ENCODE peak calls at places on chromosomes 2 and 18, in six cellular contexts. One of them, this sample, is unnamed.

GRCh38 chr18:3726241-3726951 is 276.4 kb downstream of the TGIF1 start:
- DNase-seq in H1: no peak
- DNase-seq in GM12878: no peak
- DNase-seq in K562: no peak
- DNase-seq in HepG2: no peak
- DNase-seq in GM12892: no peak
- DNase-seq in this sample: no peak

GRCh38 chr2:127623388-127624320 is 22.3 kb upstream of the GPR17 start:
- DNase-seq in H1: no peak
- DNase-seq in GM12878: no peak
- DNase-seq in K562: no peak
- DNase-seq in HepG2: no peak
- DNase-seq in GM12892: peak; percentile 26
- DNase-seq in this sample: no peak

GRCh38 chr2:168025487-168026203 is 221.8 kb downstream of the STK39 start:
- DNase-seq in H1: no peak
- DNase-seq in GM12878: no peak
- DNase-seq in K562: no peak
- DNase-seq in HepG2: no peak
- DNase-seq in GM12892: no peak
- DNase-seq in this sample: no peak

GRCh38 chr2:7829241-7829640 is 852.6 kb upstream of the ID2 start:
- DNase-seq in H1: no peak
- DNase-seq in GM12878: no peak
- DNase-seq in K562: no peak
- DNase-seq in HepG2: no peak
- DNase-seq in GM12892: no peak
- DNase-seq in this sample: no peak

GRCh38 chr2:130351495-130352125 is 4.2 kb upstream of the PTPN18 start:
- DNase-seq in H1: no peak
- DNase-seq in GM12878: no peak
- DNase-seq in K562: no peak
- DNase-seq in HepG2: no peak
- DNase-seq in GM12892: no peak
- DNase-seq in this sample: no peak

GRCh38 chr2:219448099-219448775 is 13.6 kb downstream of the SPEG start:
- DNase-seq in H1: no peak
- DNase-seq in GM12878: no peak
- DNase-seq in K562: no peak
- DNase-seq in HepG2: no peak
- DNase-seq in GM12892: no peak
- DNase-seq in this sample: no peak

GRCh38 chr2:240162531-240162930 is 22.1 kb upstream of the OTOS start:
- DNase-seq in H1: no peak
- DNase-seq in GM12878: no peak
- DNase-seq in K562: no peak
- DNase-seq in HepG2: no peak
- DNase-seq in GM12892: no peak
- DNase-seq in this sample: no peak

GRCh38 chr18:39773656-39774055 is 2181.4 kb upstream of the PIK3C3 start:
- DNase-seq in H1: no peak
- DNase-seq in GM12878: no peak
- DNase-seq in K562: no peak
- DNase-seq in HepG2: no peak
- DNase-seq in GM12892: no peak
- DNase-seq in this sample: no peak

GRCh38 chr2:33628031-33628430 is 28.9 kb upstream of the FAM98A start:
- DNase-seq in H1: no peak
- DNase-seq in GM12878: no peak
- DNase-seq in K562: no peak
- DNase-seq in HepG2: no peak
- DNase-seq in GM12892: no peak
- DNase-seq in this sample: no peak

GRCh38 chr18:80196528-80197320 is 50.6 kb downstream of the PARD6G start:
- DNase-seq in H1: no peak
- DNase-seq in GM12878: no peak
- DNase-seq in K562: no peak
- DNase-seq in HepG2: no peak
- DNase-seq in GM12892: no peak
- DNase-seq in this sample: no peak

GRCh38 chr2:127620867-127621266 is 25.1 kb upstream of the GPR17 start:
- DNase-seq in H1: no peak
- DNase-seq in GM12878: no peak
- DNase-seq in K562: peak; percentile 38
- DNase-seq in HepG2: no peak
- DNase-seq in GM12892: peak; percentile 23
- DNase-seq in this sample: no peak

GRCh38 chr2:209395232-209395631 is 28.6 kb upstream of the MAP2 start:
- DNase-seq in H1: no peak
- DNase-seq in GM12878: no peak
- DNase-seq in K562: no peak
- DNase-seq in HepG2: no peak
- DNase-seq in GM12892: no peak
- DNase-seq in this sample: no peak

GRCh38 chr2:202377308-202377736 is 1.2 kb downstream of the BMPR2 start:
- DNase-seq in H1: no peak
- DNase-seq in GM12878: no peak
- DNase-seq in K562: peak; percentile 13
- DNase-seq in HepG2: peak; percentile 38
- DNase-seq in GM12892: no peak
- DNase-seq in this sample: no peak

GRCh38 chr2:119240311-119241204 is 16.9 kb downstream of the STEAP3 start:
- DNase-seq in H1: no peak
- DNase-seq in GM12878: no peak
- DNase-seq in K562: peak; percentile 27
- DNase-seq in HepG2: peak; percentile 33
- DNase-seq in GM12892: no peak
- DNase-seq in this sample: no peak

GRCh38 chr2:47230418-47230817 is 75.3 kb upstream of the STPG4 start:
- DNase-seq in H1: no peak
- DNase-seq in GM12878: no peak
- DNase-seq in K562: no peak
- DNase-seq in HepG2: no peak
- DNase-seq in GM12892: no peak
- DNase-seq in this sample: no peak

GRCh38 chr2:202037086-202037485 is 3.4 kb downstream of the FZD7 start:
- DNase-seq in H1: no peak
- DNase-seq in GM12878: no peak
- DNase-seq in K562: no peak
- DNase-seq in HepG2: no peak
- DNase-seq in GM12892: no peak
- DNase-seq in this sample: no peak

GRCh38 chr2:86015006-86015405 is 90.7 kb downstream of the POLR1A start:
- DNase-seq in H1: no peak
- DNase-seq in GM12878: no peak
- DNase-seq in K562: no peak
- DNase-seq in HepG2: no peak
- DNase-seq in GM12892: no peak
- DNase-seq in this sample: no peak

GRCh38 chr2:151051584-151052220 is 210.0 kb downstream of the RBM43 start:
- DNase-seq in H1: no peak
- DNase-seq in GM12878: no peak
- DNase-seq in K562: peak; percentile 50
- DNase-seq in HepG2: peak; percentile 35
- DNase-seq in GM12892: peak; percentile 2
- DNase-seq in this sample: peak; percentile 7

DNA sequence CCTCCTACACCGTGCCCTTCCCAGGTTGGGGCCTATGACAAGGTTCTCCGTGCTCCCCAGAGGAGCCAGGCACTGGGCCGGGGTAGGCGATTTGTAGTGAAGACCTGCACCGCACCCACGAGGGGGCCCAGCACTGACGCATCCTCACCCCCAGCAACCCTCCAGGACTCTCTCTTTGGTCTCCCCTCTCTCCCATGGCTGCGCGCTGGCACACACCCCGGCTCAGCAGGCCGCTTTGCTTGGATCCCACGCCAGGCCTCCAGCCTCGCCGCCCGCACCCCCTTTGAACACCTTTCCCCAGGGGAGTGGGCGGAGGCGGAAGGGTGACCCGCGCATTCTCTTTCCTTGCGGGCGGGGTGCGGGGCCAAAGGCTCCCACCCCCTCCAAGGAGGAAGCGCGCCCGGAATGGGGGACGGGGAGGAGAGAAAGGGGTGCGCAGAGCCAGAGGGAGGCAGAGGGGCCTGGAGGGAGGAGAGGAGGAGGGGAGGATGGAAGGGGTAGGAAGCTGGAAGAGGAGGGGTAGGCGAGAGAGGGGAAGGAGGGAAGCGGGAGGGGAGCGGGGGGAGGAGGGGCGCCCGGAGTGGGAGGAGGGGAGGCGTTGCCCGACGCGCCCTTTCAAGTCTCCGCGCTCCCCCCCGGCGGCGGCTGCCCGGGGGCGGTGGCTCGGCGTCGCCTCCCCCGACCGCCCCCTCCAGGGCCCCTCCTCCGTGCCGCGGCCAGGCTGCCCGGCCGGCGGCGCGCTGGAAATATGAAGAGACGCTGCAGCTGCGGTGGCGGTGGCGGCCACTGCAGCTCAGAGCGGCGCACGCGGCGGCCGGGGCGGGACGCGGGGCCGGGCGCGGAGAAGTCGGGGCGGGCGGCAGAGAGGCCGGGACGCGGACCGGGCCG is at the start of gene APCDD1:
- DNase-seq in H1: no peak
- DNase-seq in GM12878: no peak
- DNase-seq in K562: peak; percentile 20
- DNase-seq in HepG2: peak; percentile 21
- DNase-seq in GM12892: no peak
- DNase-seq in this sample: peak; percentile 46
- TF ChIP-seq TAF1 in H1: no peak
- TF ChIP-seq TAF1 in GM12878: no peak
- TF ChIP-seq TAF1 in K562: no peak
- TF ChIP-seq TAF1 in HepG2: no peak
- TF ChIP-seq TAF1 in GM12892: no peak
- TF ChIP-seq TAF1 in this sample: no peak

GRCh38 chr18:41955688-41956087 is 654 bp downstream of the PIK3C3 start:
- DNase-seq in H1: no peak
- DNase-seq in GM12878: no peak
- DNase-seq in K562: peak; percentile 24
- DNase-seq in HepG2: no peak
- DNase-seq in GM12892: no peak
- DNase-seq in this sample: no peak

GRCh38 chr18:41959045-41959444 is 4.0 kb downstream of the PIK3C3 start:
- DNase-seq in H1: no peak
- DNase-seq in GM12878: no peak
- DNase-seq in K562: no peak
- DNase-seq in HepG2: no peak
- DNase-seq in GM12892: no peak
- DNase-seq in this sample: no peak

GRCh38 chr18:41949206-41949920 is 5.7 kb upstream of the PIK3C3 start:
- DNase-seq in H1: no peak
- DNase-seq in GM12878: no peak
- DNase-seq in K562: no peak
- DNase-seq in HepG2: no peak
- DNase-seq in GM12892: no peak
- DNase-seq in this sample: no peak

GRCh38 chr18:41954827-41955613 is at the start of gene PIK3C3:
- DNase-seq in H1: peak; percentile 88
- DNase-seq in GM12878: peak; percentile 92
- DNase-seq in K562: peak; percentile 98
- DNase-seq in HepG2: peak; percentile 94
- DNase-seq in GM12892: peak; percentile 54
- DNase-seq in this sample: peak; percentile 63
- TF ChIP-seq POLR2A in H1: peak; percentile 62
- TF ChIP-seq POLR2A in GM12878: peak; percentile 74
- TF ChIP-seq POLR2A in K562: peak; percentile 85
- TF ChIP-seq POLR2A in HepG2: peak; percentile 67
- TF ChIP-seq POLR2A in GM12892: peak; percentile 55
- TF ChIP-seq POLR2A in this sample: peak; percentile 64

GRCh38 chr18:70197042-70197441 is 8.4 kb downstream of the RTTN start:
- DNase-seq in H1: no peak
- DNase-seq in GM12878: no peak
- DNase-seq in K562: no peak
- DNase-seq in HepG2: no peak
- DNase-seq in GM12892: no peak
- DNase-seq in this sample: no peak

GRCh38 chr18:70195852-70196434 is 9.5 kb downstream of the RTTN start:
- DNase-seq in H1: no peak
- DNase-seq in GM12878: no peak
- DNase-seq in K562: peak; percentile 16
- DNase-seq in HepG2: peak; percentile 35
- DNase-seq in GM12892: peak; percentile 5
- DNase-seq in this sample: no peak

GRCh38 chr18:70197844-70198243 is 7.6 kb downstream of the RTTN start:
- DNase-seq in H1: no peak
- DNase-seq in GM12878: no peak
- DNase-seq in K562: no peak
- DNase-seq in HepG2: no peak
- DNase-seq in GM12892: no peak
- DNase-seq in this sample: no peak

GRCh38 chr18:70195014-70195614 is 10.4 kb downstream of the RTTN start:
- DNase-seq in H1: no peak
- DNase-seq in GM12878: peak; percentile 62
- DNase-seq in K562: no peak
- DNase-seq in HepG2: no peak
- DNase-seq in GM12892: no peak
- DNase-seq in this sample: no peak

DNA sequence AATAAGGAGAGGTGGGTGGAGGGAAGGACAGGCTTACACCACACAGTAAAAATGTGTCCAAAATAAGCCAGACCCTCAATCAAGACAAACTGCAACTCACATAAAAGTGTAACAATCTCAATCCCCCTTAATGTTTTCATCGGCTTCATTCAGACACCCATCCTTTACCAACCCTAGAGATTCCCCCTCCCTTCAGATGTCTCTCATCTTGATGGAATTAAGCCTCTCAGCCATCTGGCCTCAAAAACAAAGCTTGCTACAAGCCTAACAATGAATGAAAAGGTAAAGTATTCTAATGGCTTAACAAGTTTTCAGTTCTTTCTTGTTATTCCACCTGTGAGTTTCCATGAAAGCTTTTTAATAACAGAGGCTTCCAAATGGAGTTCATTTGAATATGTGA is 5.2 kb downstream of the RTTN start:
- DNase-seq in H1: no peak
- DNase-seq in GM12878: no peak
- DNase-seq in K562: no peak
- DNase-seq in HepG2: no peak
- DNase-seq in GM12892: no peak
- DNase-seq in this sample: no peak
- TF ChIP-seq TAF1 in H1: no peak
- TF ChIP-seq TAF1 in GM12878: no peak
- TF ChIP-seq TAF1 in K562: no peak
- TF ChIP-seq TAF1 in HepG2: no peak
- TF ChIP-seq TAF1 in GM12892: no peak
- TF ChIP-seq TAF1 in this sample: no peak

DNA sequence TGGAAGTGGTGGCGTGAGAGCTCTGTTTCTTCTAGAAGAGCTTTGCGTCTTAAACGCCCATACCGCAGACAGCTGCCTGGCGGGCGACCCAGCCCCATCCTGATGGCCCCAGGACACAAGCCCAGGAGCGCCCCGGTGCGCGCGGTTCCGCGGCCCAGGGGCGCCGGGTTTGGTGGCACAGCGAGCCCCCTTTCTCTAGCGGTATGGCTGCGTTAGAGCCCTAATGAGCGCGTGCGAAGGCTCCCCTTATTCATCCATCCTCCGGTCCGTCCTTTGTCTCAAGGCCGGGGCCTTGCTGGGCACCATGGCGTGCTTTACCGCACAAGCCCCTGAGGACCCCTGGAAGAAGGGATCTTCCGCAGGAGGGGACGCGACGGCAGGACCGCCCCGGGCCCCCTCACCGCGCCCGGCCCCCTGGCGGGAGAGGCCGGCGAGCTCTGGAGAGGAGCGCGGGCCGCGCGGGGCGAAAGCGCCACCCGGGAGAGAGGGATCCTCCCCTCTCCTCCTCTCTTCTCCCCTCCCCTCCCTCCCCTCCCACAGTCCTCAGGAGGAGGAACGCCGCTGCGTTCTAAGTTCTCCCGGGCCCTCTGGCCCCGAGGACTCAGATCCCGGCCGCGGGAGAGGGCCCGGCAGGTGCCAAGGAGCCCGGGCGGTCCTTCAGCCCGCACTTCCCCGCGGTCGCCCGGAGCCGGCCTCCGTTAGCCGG is 626 bp upstream of the SLC1A4 start:
- DNase-seq in H1: no peak
- DNase-seq in GM12878: no peak
- DNase-seq in K562: peak; percentile 90
- DNase-seq in HepG2: peak; percentile 75
- DNase-seq in GM12892: peak; percentile 52
- DNase-seq in this sample: peak; percentile 59
- TF ChIP-seq POLR2A in H1: no peak
- TF ChIP-seq POLR2A in GM12878: peak; percentile 59
- TF ChIP-seq POLR2A in K562: peak; percentile 69
- TF ChIP-seq POLR2A in HepG2: peak; percentile 63
- TF ChIP-seq POLR2A in GM12892: peak; percentile 69
- TF ChIP-seq POLR2A in this sample: peak; percentile 69

This sample was measured in GM12891.